ENCODE peak calls at places on chromosomes 7 and 10, in eight cellular contexts. F is foreskin melanocyte, J is brain microvascular endothelial cell, Q is NAMALWA, C is T-cell, S is heart left ventricle, U is SK-N-DZ, P is GF-D8. I is an unnamed sample.
A peak's percentile ranks its signal among the peaks of the same experiment; 100 is the strongest.

GRCh38 chr10:96830511-96831199 is 1.4 kb upstream of the LCOR start:
- DNase-seq in F (no peak), J (peak; percentile 58), Q (peak; percentile 93), C (peak; percentile 80), S (no peak), U (peak; percentile 70), P (peak; percentile 30), I (peak; percentile 78)

GRCh38 chr7:37765872-37766525 is 82.4 kb upstream of the NME8 start:
- DNase-seq in F (no peak), J (no peak), Q (no peak), C (no peak), S (no peak), U (no peak), P (peak; percentile 45), I (no peak)

GRCh38 chr10:124650820-124651401 is 93.3 kb downstream of the FAM53B start:
- DNase-seq in F (no peak), J (no peak), Q (no peak), C (peak; percentile 67), S (no peak), U (no peak), P (no peak), I (peak; percentile 65)

GRCh38 chr10:102163342-102163989 is 11.3 kb downstream of the NOLC1 start:
- DNase-seq in F (no peak), J (no peak), Q (peak; percentile 29), C (no peak), S (no peak), U (no peak), P (no peak), I (no peak)

GRCh38 chr7:139853576-139854511 is 24.8 kb downstream of the TBXAS1 start:
- DNase-seq in F (no peak), J (peak; percentile 45), Q (no peak), C (no peak), S (no peak), U (no peak), P (peak; percentile 57), I (no peak)

GRCh38 chr7:76354981-76355730 is 3.6 kb downstream of the YWHAG start:
- DNase-seq in F (no peak), J (no peak), Q (no peak), C (no peak), S (no peak), U (no peak), P (no peak), I (no peak)

GRCh38 chr10:44723654-44724053 is 187.5 kb upstream of the TMEM72 start:
- DNase-seq in F (no peak), J (peak; percentile 77), Q (no peak), C (no peak), S (peak; percentile 38), U (no peak), P (no peak), I (no peak)

GRCh38 chr10:114044251-114045070 is 795 bp downstream of the ADRB1 start:
- DNase-seq in F (no peak), J (no peak), Q (no peak), C (no peak), S (peak; percentile 62), U (no peak), P (no peak), I (no peak)

GRCh38 chr7:108239501-108240225 is 109.5 kb upstream of the LAMB4 start:
- DNase-seq in F (no peak), J (no peak), Q (no peak), C (no peak), S (no peak), U (no peak), P (no peak), I (no peak)

GRCh38 chr10:5446390-5446926 is 34.1 kb downstream of the NET1 start:
- DNase-seq in F (peak; percentile 24), J (peak; percentile 82), Q (peak; percentile 95), C (peak; percentile 83), S (peak; percentile 93), U (no peak), P (peak; percentile 85), I (peak; percentile 46)

GRCh38 chr7:130141161-130141857 is 63.9 kb downstream of the TMEM209 start:
- DNase-seq in F (no peak), J (peak; percentile 69), Q (no peak), C (peak; percentile 10), S (peak; percentile 71), U (peak; percentile 83), P (no peak), I (peak; percentile 28)

GRCh38 chr7:94417921-94418320 is 23.2 kb downstream of the COL1A2 start:
- DNase-seq in F (no peak), J (no peak), Q (no peak), C (no peak), S (no peak), U (no peak), P (no peak), I (no peak)

GRCh38 chr7:716636-717035 is 9.9 kb upstream of the DNAAF5 start:
- DNase-seq in F (no peak), J (no peak), Q (no peak), C (no peak), S (no peak), U (no peak), P (no peak), I (no peak)

GRCh38 chr10:61757525-61758397 is 95.0 kb downstream of the CABCOCO1 start:
- DNase-seq in F (peak; percentile 54), J (peak; percentile 70), Q (no peak), C (no peak), S (no peak), U (no peak), P (no peak), I (no peak)

GRCh38 chr7:65438593-65438992 is 64.9 kb downstream of the ZNF92 start:
- DNase-seq in F (peak; percentile 43), J (peak; percentile 94), Q (no peak), C (no peak), S (no peak), U (no peak), P (no peak), I (no peak)

I was measured in central memory CD4-positive, alpha-beta T cell.